ENCODE peak calls at places on chromosomes 4 and X, in eight cellular contexts. T is body of pancreas, O is AG04450, Z is upper lobe of left lung, H is mammary epithelial cell, N is ovary, S is tibial nerve, F is lung. V is an unnamed sample. For H3K27me3, the result is how much of the 10 kb centered on the place peaks cover.

GRCh38 chrX:387729-388128 is 1.0 kb upstream of the PPP2R3B start:
- DNase-seq in T (no peak), O (no peak), Z (no peak), H (no peak), N (no peak), S (no peak), F (no peak), V (no peak)

GRCh38 chrX:153960786-153961185 is 10.8 kb downstream of the HCFC1 start:
- DNase-seq in T (no peak), O (no peak), Z (no peak), H (no peak), N (no peak), S (no peak), F (no peak), V (no peak)

GRCh38 chrX:105315301-105315700 is 94.8 kb upstream of the TEX13A start:
- DNase-seq in T (no peak), O (no peak), Z (no peak), H (peak), N (no peak), S (no peak), F (no peak), V (no peak)

GRCh38 chrX:53284684-53285447 is 3.5 kb upstream of the IQSEC2 start:
- DNase-seq in T (peak), O (no peak), Z (peak), H (peak), N (peak), S (peak), F (peak), V (no peak)

GRCh38 chr4:69440312-69440711 is 55.4 kb downstream of the UGT2B4 start:
- DNase-seq in T (no peak), O (no peak), Z (no peak), H (no peak), N (no peak), S (no peak), F (no peak), V (no peak)

GRCh38 chrX:138929905-138930304 is 218.4 kb upstream of the FGF13 start:
- DNase-seq in T (no peak), O (no peak), Z (no peak), H (no peak), N (no peak), S (no peak), F (no peak), V (no peak)

GRCh38 chrX:53831662-53832635 is 145.4 kb upstream of the HUWE1 start:
- DNase-seq in T (peak), O (no peak), Z (peak), H (peak), N (no peak), S (peak), F (no peak), V (no peak)

GRCh38 chr4:176034498-176034897 is 31.1 kb upstream of the WDR17 start:
- DNase-seq in T (peak), O (peak), Z (no peak), H (peak), N (no peak), S (no peak), F (no peak), V (peak)

GRCh38 chr4:78766650-78767049 is 9.5 kb upstream of the BMP2K start:
- DNase-seq in T (no peak), O (no peak), Z (no peak), H (no peak), N (no peak), S (no peak), F (no peak), V (no peak)

GRCh38 chrX:97563531-97564133 is 679.9 kb downstream of the RPA4 start:
- DNase-seq in T (peak), O (peak), Z (peak), H (peak), N (peak), S (peak), F (peak), V (peak)

GRCh38 chrX:18981124-18981807 is 2.6 kb downstream of the PHKA2 start:
- DNase-seq in T (no peak), O (no peak), Z (no peak), H (no peak), N (no peak), S (no peak), F (no peak), V (no peak)

GRCh38 chrX:2677764-2678163 is 13.3 kb upstream of the CD99 start:
- DNase-seq in T (peak), O (peak), Z (peak), H (peak), N (peak), S (peak), F (peak), V (peak)

GRCh38 chrX:110852180-110852579 is 56.6 kb upstream of the CHRDL1 start:
- DNase-seq in T (no peak), O (no peak), Z (no peak), H (no peak), N (no peak), S (no peak), F (no peak), V (no peak)

GRCh38 chrX:151954730-151955129 is 19.7 kb downstream of the GABRE start:
- DNase-seq in T (no peak), O (no peak), Z (no peak), H (no peak), N (no peak), S (no peak), F (no peak), V (no peak)

GRCh38 chr4:132593717-132594400 is 555.2 kb upstream of the PCDH10 start:
- DNase-seq in T (no peak), O (no peak), Z (no peak), H (peak), N (no peak), S (no peak), F (no peak), V (no peak)

GRCh38 chr4:2830632-2831610 is 12.7 kb upstream of the ADD1 start:
- DNase-seq in T (no peak), O (no peak), Z (peak), H (no peak), N (peak), S (no peak), F (no peak), V (no peak)

GRCh38 chr4:94419956-94420355 is 31.8 kb upstream of the PDLIM5 start:
- DNase-seq in T (no peak), O (no peak), Z (no peak), H (peak), N (no peak), S (no peak), F (no peak), V (peak)

GRCh38 chr4:66266035-66266434 is 595.7 kb upstream of the EPHA5 start:
- DNase-seq in T (no peak), O (no peak), Z (no peak), H (no peak), N (no peak), S (no peak), F (no peak), V (no peak)

GRCh38 chr4:96729641-96730040 is 889.7 kb downstream of the PDHA2 start:
- DNase-seq in T (no peak), O (no peak), Z (no peak), H (no peak), N (no peak), S (no peak), F (no peak), V (no peak)

GRCh38 chr4:118967393-118967792 is 78.7 kb downstream of the SYNPO2 start:
- DNase-seq in T (no peak), O (no peak), Z (no peak), H (peak), N (no peak), S (peak), F (no peak), V (no peak)

GRCh38 chr4:86498560-86499166 is 95.5 kb upstream of the PTPN13 start:
- DNase-seq in T (peak), O (peak), Z (no peak), H (peak), N (no peak), S (peak), F (no peak), V (no peak)

GRCh38 chr4:124722069-124722468 is 9.5 kb upstream of the ANKRD50 start:
- DNase-seq in T (no peak), O (no peak), Z (no peak), H (peak), N (no peak), S (no peak), F (no peak), V (no peak)

GRCh38 chrX:115952417-115953092 is 218.0 kb upstream of the AGTR2 start:
- DNase-seq in T (no peak), O (no peak), Z (no peak), H (no peak), N (no peak), S (no peak), F (no peak), V (no peak)

GRCh38 chr4:126742048-126742447 is 890.7 kb upstream of the INTU start:
- DNase-seq in T (no peak), O (no peak), Z (no peak), H (no peak), N (no peak), S (no peak), F (no peak), V (no peak)

GRCh38 chr4:75848891-75849290 is 53.4 kb downstream of the PPEF2 start:
- DNase-seq in T (no peak), O (no peak), Z (no peak), H (peak), N (no peak), S (no peak), F (no peak), V (no peak)

GRCh38 chr4:70958681-70959080 is 34.8 kb upstream of the DCK start:
- DNase-seq in T (no peak), O (peak), Z (no peak), H (no peak), N (no peak), S (no peak), F (no peak), V (no peak)

GRCh38 chrX:19544693-19545305 is 29.5 kb upstream of the MAP3K15 start:
- DNase-seq in T (peak), O (no peak), Z (peak), H (peak), N (peak), S (peak), F (peak), V (no peak)

GRCh38 chrX:69050051-69050785 is 115.0 kb downstream of the PJA1 start:
- DNase-seq in T (no peak), O (no peak), Z (peak), H (no peak), N (no peak), S (no peak), F (peak), V (no peak)

GRCh38 chrX:20325786-20326388 is 59.2 kb upstream of the RPS6KA3 start:
- DNase-seq in T (no peak), O (no peak), Z (no peak), H (no peak), N (no peak), S (no peak), F (no peak), V (no peak)

GRCh38 chr4:3485011-3485881 is 22.1 kb downstream of the DOK7 start:
- DNase-seq in T (no peak), O (no peak), Z (no peak), H (peak), N (no peak), S (no peak), F (no peak), V (no peak)

GRCh38 chr4:8297691-8298485 is 28.3 kb downstream of the HTRA3 start:
- DNase-seq in T (no peak), O (no peak), Z (peak), H (no peak), N (peak), S (no peak), F (no peak), V (no peak)

GRCh38 chr4:113997206-113997605 is 17.8 kb upstream of the ARSJ start:
- DNase-seq in T (no peak), O (no peak), Z (no peak), H (peak), N (no peak), S (no peak), F (no peak), V (no peak)

GRCh38 chr4:8118035-8118434 is 40.6 kb downstream of the ABLIM2 start:
- DNase-seq in T (no peak), O (no peak), Z (no peak), H (no peak), N (no peak), S (no peak), F (no peak), V (no peak)

GRCh38 chrX:23383411-23383810 is 48.8 kb downstream of the PTCHD1 start:
- DNase-seq in T (no peak), O (no peak), Z (no peak), H (no peak), N (no peak), S (no peak), F (no peak), V (no peak)

GRCh38 chr4:14787221-14787620 is 215.1 kb upstream of the CPEB2 start:
- DNase-seq in T (no peak), O (no peak), Z (no peak), H (no peak), N (no peak), S (no peak), F (no peak), V (no peak)

GRCh38 chr4:55445921-55446577 is 50.3 kb downstream of the TMEM165 start:
- DNase-seq in T (no peak), O (peak), Z (no peak), H (peak), N (no peak), S (no peak), F (no peak), V (peak)

GRCh38 chr4:6873291-6873690 is 36.3 kb upstream of the TBC1D14 start:
- DNase-seq in T (no peak), O (no peak), Z (no peak), H (no peak), N (no peak), S (no peak), F (no peak), V (no peak)

GRCh38 chr4:824461-825062 is 1.4 kb downstream of the CPLX1 start:
- DNase-seq in T (no peak), O (no peak), Z (no peak), H (no peak), N (no peak), S (no peak), F (no peak), V (no peak)

GRCh38 chr4:823761-824460 is 2.0 kb downstream of the CPLX1 start:
- DNase-seq in T (no peak), O (no peak), Z (no peak), H (no peak), N (no peak), S (no peak), F (no peak), V (no peak)

GRCh38 chr4:821631-822030 is 4.3 kb downstream of the CPLX1 start:
- DNase-seq in T (no peak), O (no peak), Z (no peak), H (no peak), N (no peak), S (no peak), F (no peak), V (no peak)

GRCh38 chr4:822361-823092 is 3.4 kb downstream of the CPLX1 start:
- DNase-seq in T (no peak), O (no peak), Z (no peak), H (no peak), N (no peak), S (no peak), F (no peak), V (no peak)

GRCh38 chr4:823093-823760 is 2.7 kb downstream of the CPLX1 start:
- DNase-seq in T (no peak), O (no peak), Z (no peak), H (no peak), N (no peak), S (no peak), F (no peak), V (no peak)
- H3K27me3 ChIP-seq in T (under half), O (half or more), Z (under half), H (under half), N (under half), S (under half), F (under half), V (half or more)

DNA sequence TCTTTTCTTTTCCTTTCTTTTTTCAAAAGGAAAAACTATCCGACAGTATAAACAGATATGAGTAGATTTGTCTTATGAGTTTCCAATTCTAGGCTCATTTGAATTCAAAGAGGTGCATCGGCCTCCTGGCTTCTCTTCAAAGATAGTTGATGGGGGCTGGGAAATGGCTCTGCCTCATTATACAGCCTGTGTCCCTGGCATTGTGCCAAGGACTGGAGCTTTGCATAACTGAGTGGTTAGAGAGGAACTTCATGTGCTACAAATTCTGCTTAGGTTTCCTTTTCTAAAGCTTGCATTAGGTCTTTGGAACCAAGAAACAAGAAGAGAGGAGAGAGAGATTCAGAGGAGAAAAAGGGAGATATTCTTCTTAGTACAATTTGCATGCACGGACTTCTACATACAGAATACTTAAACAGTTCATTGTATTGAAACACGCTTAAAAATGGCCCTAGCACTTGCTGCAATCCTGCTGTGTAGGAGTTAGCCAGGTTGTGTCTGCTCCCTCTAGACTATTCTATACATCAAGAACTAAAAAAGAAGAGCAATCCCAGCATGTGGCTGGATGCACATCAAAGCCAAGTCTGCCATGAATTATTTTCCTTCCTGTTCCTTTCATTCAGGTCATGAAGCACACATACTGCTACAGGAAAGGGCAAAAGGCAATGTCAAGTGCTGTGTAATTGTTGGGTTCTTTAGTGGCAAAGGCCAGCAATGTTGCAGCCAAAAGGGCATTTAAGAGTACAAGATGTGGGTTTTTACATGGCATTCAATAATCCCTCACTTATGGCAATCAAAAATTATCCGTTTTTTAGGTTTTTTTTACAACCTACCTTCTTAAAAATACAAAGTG is 70.9 kb downstream of the INTS12 start:
- DNase-seq in T (peak), O (no peak), Z (peak), H (no peak), N (peak), S (peak), F (peak), V (no peak)
- H3K4me3 ChIP-seq in T (no peak), O (no peak), Z (no peak), H (no peak), N (no peak), S (no peak), F (no peak), V (no peak)

GRCh38 chr4:20195071-20195885 is 56.4 kb upstream of the SLIT2 start:
- DNase-seq in T (no peak), O (no peak), Z (no peak), H (no peak), N (no peak), S (no peak), F (no peak), V (no peak)

GRCh38 chr4:20194079-20195013 is 57.4 kb upstream of the SLIT2 start:
- DNase-seq in T (no peak), O (peak), Z (no peak), H (peak), N (no peak), S (no peak), F (no peak), V (no peak)

GRCh38 chr4:20192754-20193521 is 58.8 kb upstream of the SLIT2 start:
- DNase-seq in T (no peak), O (no peak), Z (no peak), H (peak), N (no peak), S (no peak), F (no peak), V (peak)

GRCh38 chr4:20196476-20196875 is 55.2 kb upstream of the SLIT2 start:
- DNase-seq in T (no peak), O (no peak), Z (no peak), H (no peak), N (no peak), S (no peak), F (no peak), V (no peak)

DNA sequence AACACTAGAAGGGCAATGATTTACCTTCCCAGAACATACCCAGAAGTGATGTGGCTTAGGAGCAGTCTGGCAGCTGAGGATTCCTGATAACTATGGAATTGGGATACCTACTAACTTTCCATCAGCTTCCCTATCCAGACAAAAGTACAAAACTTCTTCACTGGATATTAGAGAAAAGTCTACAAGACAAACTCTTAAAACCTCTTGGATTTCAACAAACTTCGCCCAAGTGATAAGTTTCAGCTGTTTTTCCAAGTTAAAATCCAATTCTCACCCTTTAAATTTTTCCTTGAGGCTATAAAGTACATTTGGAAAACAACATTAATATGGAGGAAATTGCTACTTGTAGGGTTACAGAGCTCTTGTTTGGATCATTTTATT is 58.2 kb upstream of the SLIT2 start:
- DNase-seq in T (no peak), O (no peak), Z (no peak), H (no peak), N (no peak), S (no peak), F (no peak), V (no peak)
- TF ChIP-seq CTCF in T (no peak), O (no peak), Z (no peak), H (no peak), N (no peak), S (no peak), F (no peak), V (no peak)

GRCh38 chr4:807792-808191 is 18.1 kb downstream of the CPLX1 start:
- DNase-seq in T (peak), O (no peak), Z (no peak), H (no peak), N (no peak), S (no peak), F (no peak), V (no peak)
- H3K27me3 ChIP-seq in T (under half), O (under half), Z (under half), H (under half), N (under half), S (under half), F (under half), V (under half)

GRCh38 chrX:102514536-102514935 is 2.0 kb downstream of the TMSB15A start:
- DNase-seq in T (no peak), O (no peak), Z (no peak), H (no peak), N (no peak), S (no peak), F (no peak), V (no peak)

GRCh38 chrX:102517331-102517730 is 792 bp upstream of the TMSB15A start:
- DNase-seq in T (no peak), O (no peak), Z (no peak), H (peak), N (no peak), S (no peak), F (no peak), V (no peak)

GRCh38 chrX:102516314-102516936 is at the start of gene TMSB15A:
- DNase-seq in T (peak), O (no peak), Z (peak), H (peak), N (peak), S (peak), F (peak), V (no peak)
- H3K4me3 ChIP-seq in T (peak), O (peak), Z (peak), H (no peak), N (peak), S (peak), F (no peak), V (peak)

GRCh38 chr4:184287697-184288255 is 70.1 kb upstream of the ENPP6 start:
- DNase-seq in T (peak), O (peak), Z (peak), H (peak), N (no peak), S (peak), F (peak), V (no peak)
- TF ChIP-seq CTCF in T (peak), O (peak), Z (no peak), H (peak), N (no peak), S (no peak), F (no peak), V (peak)

DNA sequence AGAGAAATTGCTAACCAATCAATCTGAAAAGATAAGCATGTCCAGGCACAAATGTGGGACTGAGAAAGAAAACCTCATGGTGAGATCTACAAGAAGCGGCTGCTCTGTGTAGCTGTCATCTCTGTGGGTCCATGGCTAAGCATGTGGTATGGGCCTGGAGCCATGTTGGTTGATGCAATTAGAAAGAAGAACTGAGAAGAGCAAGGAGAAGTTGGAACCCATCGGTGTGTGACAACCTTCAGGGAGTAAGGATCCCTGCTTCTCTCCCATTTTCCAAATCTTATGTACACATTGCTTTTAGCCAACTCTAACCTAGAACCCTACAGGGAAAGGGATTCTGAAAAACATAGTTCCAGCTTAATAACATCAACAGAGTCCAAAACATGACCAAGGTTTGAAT is 890.2 kb downstream of the FSTL5 start:
- DNase-seq in T (no peak), O (no peak), Z (no peak), H (no peak), N (no peak), S (no peak), F (no peak), V (no peak)
- H3K27me3 ChIP-seq in T (under half), O (under half), Z (under half), H (under half), N (under half), S (under half), F (under half), V (under half)

GRCh38 chrX:132481449-132481848 is 7.4 kb downstream of the MBNL3 start:
- DNase-seq in T (no peak), O (no peak), Z (no peak), H (no peak), N (no peak), S (no peak), F (no peak), V (no peak)
- H3K4me3 ChIP-seq in T (no peak), O (no peak), Z (no peak), H (no peak), N (no peak), S (no peak), F (no peak), V (no peak)